ENCODE peak calls at places on chromosomes 1 and 21, in five cellular contexts. I is SK-N-SH, V is K562, H is IMR-90, Y is HepG2. Z is an unnamed sample.

GRCh38 chr1:24925082-24925779 is 4.8 kb downstream of the RUNX3 start:
- DNase-seq in H (no peak), V (no peak), I (no peak), Y (no peak), Z (no peak)

GRCh38 chr1:236829085-236829484 is 34.0 kb downstream of the MTR start:
- DNase-seq in H (no peak), I (no peak), Y (no peak), V (no peak), Z (no peak)

GRCh38 chr1:100868364-100868995 is 26.2 kb downstream of the EXTL2 start:
- DNase-seq in Y (peak; percentile 22), V (no peak), I (peak; percentile 6), H (peak; percentile 70), Z (peak; percentile 28)

GRCh38 chr1:56798053-56798471 is 21.1 kb downstream of the FYB2 start:
- DNase-seq in Y (no peak), H (peak; percentile 62), V (no peak), I (no peak), Z (no peak)

GRCh38 chr1:156673387-156674121 is 3.7 kb downstream of the NES start:
- DNase-seq in Y (peak; percentile 41), H (peak; percentile 39), I (no peak), V (no peak), Z (no peak)

GRCh38 chr1:213989071-213989739 is 1.4 kb downstream of the PROX1 start:
- DNase-seq in Y (peak; percentile 70), V (no peak), I (peak; percentile 53), H (no peak), Z (no peak)

GRCh38 chr1:41152622-41153044 is 89.5 kb downstream of the SCMH1 start:
- DNase-seq in V (no peak), H (peak; percentile 92), I (no peak), Y (no peak), Z (peak; percentile 85)

GRCh38 chr1:223837687-223838086 is 8.1 kb downstream of the TP53BP2 start:
- DNase-seq in Y (no peak), I (no peak), V (no peak), H (no peak), Z (no peak)

GRCh38 chr1:69711159-69711930 is 143.6 kb downstream of the LRRC7 start:
- DNase-seq in H (no peak), I (no peak), V (no peak), Y (no peak), Z (no peak)

GRCh38 chr1:1418464-1419362 is 2.4 kb downstream of the ANKRD65 start:
- DNase-seq in V (no peak), Y (no peak), I (peak; percentile 36), H (no peak), Z (no peak)

GRCh38 chr1:109490029-109490933 is 3.6 kb upstream of the CYB561D1 start:
- DNase-seq in I (peak; percentile 73), H (peak; percentile 60), V (peak; percentile 67), Y (peak; percentile 45), Z (peak; percentile 60)

GRCh38 chr1:229913491-229913890 is 153.5 kb upstream of the GALNT2 start:
- DNase-seq in V (no peak), Y (no peak), H (no peak), I (no peak), Z (no peak)

GRCh38 chr1:166838766-166839599 is at the start of gene POGK:
- DNase-seq in Y (peak; percentile 78), V (peak; percentile 95), H (peak; percentile 88), I (peak; percentile 97), Z (peak; percentile 93)

GRCh38 chr1:51168266-51168845 is 66.3 kb downstream of the C1orf185 start:
- DNase-seq in H (peak; percentile 7), Y (no peak), V (no peak), I (no peak), Z (no peak)

GRCh38 chr21:25895565-25896205 is 160.9 kb downstream of the GABPA start:
- DNase-seq in V (peak; percentile 37), H (peak; percentile 45), Y (no peak), I (peak; percentile 43), Z (no peak)

GRCh38 chr1:72284398-72285073 is 2.2 kb upstream of the NEGR1 start:
- DNase-seq in Y (peak; percentile 13), V (no peak), I (peak; percentile 51), H (peak; percentile 96), Z (no peak)

GRCh38 chr1:38852780-38853179 is 6.8 kb downstream of the RRAGC start:
- DNase-seq in I (no peak), V (no peak), H (no peak), Y (no peak), Z (no peak)

GRCh38 chr1:37673920-37674319 is 18.4 kb upstream of the CDCA8 start:
- DNase-seq in Y (no peak), I (no peak), H (no peak), V (peak; percentile 33), Z (no peak)

GRCh38 chr21:35239811-35240219 is 190.7 kb upstream of the RUNX1 start:
- DNase-seq in Y (no peak), I (peak; percentile 25), V (no peak), H (no peak), Z (no peak)

GRCh38 chr1:198102454-198102791 is 54.4 kb upstream of the NEK7 start:
- DNase-seq in Y (no peak), H (peak; percentile 70), I (no peak), V (no peak), Z (no peak)

GRCh38 chr1:84689514-84690396 is 506 bp downstream of the SSX2IP start:
- DNase-seq in I (no peak), Y (peak; percentile 35), V (no peak), H (peak; percentile 36), Z (peak; percentile 39)

GRCh38 chr1:232726048-232726779 is 79.0 kb upstream of the MAP10 start:
- DNase-seq in I (no peak), Y (no peak), H (peak; percentile 31), V (no peak), Z (no peak)

GRCh38 chr1:16128338-16128741 is 27.5 kb downstream of the EPHA2 start:
- DNase-seq in Y (no peak), V (no peak), H (no peak), I (no peak), Z (no peak)

GRCh38 chr1:98030483-98030882 is 109.6 kb upstream of the DPYD start:
- DNase-seq in H (peak; percentile 87), V (no peak), Y (no peak), I (no peak), Z (peak; percentile 66)

GRCh38 chr1:192983349-192983980 is 75.7 kb downstream of the UCHL5 start:
- DNase-seq in V (no peak), Y (no peak), H (peak; percentile 6), I (no peak), Z (no peak)

GRCh38 chr1:119829636-119830035 is 18.4 kb upstream of the REG4 start:
- DNase-seq in Y (no peak), V (no peak), I (no peak), H (no peak), Z (no peak)

GRCh38 chr1:55957233-55957632 is 622.1 kb downstream of the PLPP3 start:
- DNase-seq in H (no peak), V (no peak), Y (no peak), I (no peak), Z (no peak)

GRCh38 chr1:30376054-30376453 is 347.3 kb downstream of the MATN1 start:
- DNase-seq in V (no peak), H (no peak), Y (no peak), I (no peak), Z (no peak)

GRCh38 chr1:218369688-218370511 is 24.8 kb downstream of the TGFB2 start:
- DNase-seq in H (peak; percentile 86), Y (no peak), I (no peak), V (no peak), Z (no peak)

GRCh38 chr1:118081387-118081786 is 103.6 kb downstream of the SPAG17 start:
- DNase-seq in I (no peak), H (no peak), V (no peak), Y (no peak), Z (no peak)

GRCh38 chr1:85692730-85693314 is 15.4 kb downstream of the ZNHIT6 start:
- DNase-seq in V (no peak), I (no peak), Y (peak; percentile 37), H (peak; percentile 78), Z (no peak)
- H3K27ac ChIP-seq in V (no peak overlapping the region), I (peak overlapping the region; percentile 35), Y (peak overlapping the region; percentile 5), H (no peak overlapping the region), Z (peak overlapping the region; percentile 52)

GRCh38 chr1:162548170-162548569 is 13.4 kb upstream of the UAP1 start:
- DNase-seq in V (no peak), H (peak; percentile 54), I (no peak), Y (no peak), Z (no peak)
- TF ChIP-seq RFX5 in V (no peak), H (no peak), I (no peak), Y (no peak), Z (no peak)

GRCh38 chr1:19640363-19641316 is 3.5 kb upstream of the NBL1 start:
- DNase-seq in V (no peak), H (peak; percentile 26), I (peak; percentile 80), Y (peak; percentile 76), Z (peak; percentile 41)
- TF ChIP-seq RAD21 in V (no peak), H (no peak), I (no peak), Y (no peak), Z (no peak)

GRCh38 chr21:44866780-44867179 is 6.7 kb downstream of the PTTG1IP start:
- DNase-seq in V (no peak), I (no peak), H (peak; percentile 66), Y (peak; percentile 45), Z (no peak)

GRCh38 chr21:44858791-44859190 is 14.7 kb downstream of the PTTG1IP start:
- DNase-seq in I (no peak), H (no peak), Y (no peak), V (no peak), Z (no peak)

GRCh38 chr21:44865561-44866280 is 7.8 kb downstream of the PTTG1IP start:
- DNase-seq in V (no peak), Y (no peak), H (no peak), I (no peak), Z (no peak)

GRCh38 chr21:44867464-44867863 is 6.0 kb downstream of the PTTG1IP start:
- DNase-seq in H (no peak), Y (no peak), I (no peak), V (no peak), Z (no peak)

GRCh38 chr21:44862869-44863685 is 10.4 kb downstream of the PTTG1IP start:
- DNase-seq in H (no peak), Y (no peak), V (no peak), I (no peak), Z (no peak)
- H3K27ac ChIP-seq in H (no peak overlapping the region), Y (no peak overlapping the region), V (no peak overlapping the region), I (no peak overlapping the region), Z (no peak overlapping the region)